ENCODE peak calls at places on chromosomes 1 and 21, in eight cellular contexts. One of them, this sample, is unnamed.

GRCh38 chr1:86994061-86994460 is 79.6 kb downstream of the HS2ST1 start:
- DNase-seq in mammary epithelial cell: no peak
- DNase-seq in A549: no peak
- DNase-seq in left lung: no peak
- DNase-seq in spleen: no peak
- DNase-seq in CD4-positive, alpha-beta T cell: no peak
- DNase-seq in body of pancreas: no peak
- DNase-seq in ovary: no peak
- DNase-seq in this sample: no peak

GRCh38 chr1:238199325-238199724 is 308.6 kb upstream of the ZP4 start:
- DNase-seq in mammary epithelial cell: no peak
- DNase-seq in A549: no peak
- DNase-seq in left lung: no peak
- DNase-seq in spleen: no peak
- DNase-seq in CD4-positive, alpha-beta T cell: no peak
- DNase-seq in body of pancreas: no peak
- DNase-seq in ovary: no peak
- DNase-seq in this sample: no peak

GRCh38 chr1:234256359-234256758 is 116.9 kb upstream of the COA6 start:
- DNase-seq in mammary epithelial cell: peak; percentile 82
- DNase-seq in A549: no peak
- DNase-seq in left lung: no peak
- DNase-seq in spleen: no peak
- DNase-seq in CD4-positive, alpha-beta T cell: no peak
- DNase-seq in body of pancreas: no peak
- DNase-seq in ovary: no peak
- DNase-seq in this sample: no peak

GRCh38 chr21:42796327-42797062 is 82.8 kb downstream of the WDR4 start:
- DNase-seq in mammary epithelial cell: no peak
- DNase-seq in A549: no peak
- DNase-seq in left lung: no peak
- DNase-seq in spleen: peak; percentile 45
- DNase-seq in CD4-positive, alpha-beta T cell: no peak
- DNase-seq in body of pancreas: no peak
- DNase-seq in ovary: no peak
- DNase-seq in this sample: no peak

GRCh38 chr1:113811353-113811887 is 856 bp downstream of the RSBN1 start:
- DNase-seq in mammary epithelial cell: peak; percentile 51
- DNase-seq in A549: peak; percentile 8
- DNase-seq in left lung: peak; percentile 63
- DNase-seq in spleen: peak; percentile 77
- DNase-seq in CD4-positive, alpha-beta T cell: no peak
- DNase-seq in body of pancreas: no peak
- DNase-seq in ovary: no peak
- DNase-seq in this sample: no peak

GRCh38 chr1:54371038-54371935 is 34.9 kb downstream of the SSBP3 start:
- DNase-seq in mammary epithelial cell: no peak
- DNase-seq in A549: no peak
- DNase-seq in left lung: no peak
- DNase-seq in spleen: no peak
- DNase-seq in CD4-positive, alpha-beta T cell: no peak
- DNase-seq in body of pancreas: peak; percentile 66
- DNase-seq in ovary: no peak
- DNase-seq in this sample: no peak

GRCh38 chr1:58290685-58291372 is 255.7 kb downstream of the OMA1 start:
- DNase-seq in mammary epithelial cell: peak; percentile 9
- DNase-seq in A549: no peak
- DNase-seq in left lung: no peak
- DNase-seq in spleen: no peak
- DNase-seq in CD4-positive, alpha-beta T cell: no peak
- DNase-seq in body of pancreas: no peak
- DNase-seq in ovary: no peak
- DNase-seq in this sample: no peak

GRCh38 chr1:18965206-18966173 is 9.0 kb upstream of the IFFO2 start:
- DNase-seq in mammary epithelial cell: peak; percentile 86
- DNase-seq in A549: no peak
- DNase-seq in left lung: no peak
- DNase-seq in spleen: peak; percentile 24
- DNase-seq in CD4-positive, alpha-beta T cell: no peak
- DNase-seq in body of pancreas: no peak
- DNase-seq in ovary: no peak
- DNase-seq in this sample: no peak

GRCh38 chr1:12088607-12089006 is 25.5 kb downstream of the TNFRSF8 start:
- DNase-seq in mammary epithelial cell: no peak
- DNase-seq in A549: no peak
- DNase-seq in left lung: no peak
- DNase-seq in spleen: peak; percentile 89
- DNase-seq in CD4-positive, alpha-beta T cell: no peak
- DNase-seq in body of pancreas: no peak
- DNase-seq in ovary: no peak
- DNase-seq in this sample: no peak

GRCh38 chr1:3730556-3731247 is 21.5 kb upstream of the CCDC27 start:
- DNase-seq in mammary epithelial cell: no peak
- DNase-seq in A549: no peak
- DNase-seq in left lung: no peak
- DNase-seq in spleen: no peak
- DNase-seq in CD4-positive, alpha-beta T cell: no peak
- DNase-seq in body of pancreas: no peak
- DNase-seq in ovary: no peak
- DNase-seq in this sample: no peak

GRCh38 chr1:14873657-14874056 is 275.2 kb downstream of the KAZN start:
- DNase-seq in mammary epithelial cell: no peak
- DNase-seq in A549: no peak
- DNase-seq in left lung: no peak
- DNase-seq in spleen: no peak
- DNase-seq in CD4-positive, alpha-beta T cell: no peak
- DNase-seq in body of pancreas: no peak
- DNase-seq in ovary: no peak
- DNase-seq in this sample: no peak

GRCh38 chr1:14877224-14877623 is 276.3 kb upstream of the TMEM51 start:
- DNase-seq in mammary epithelial cell: no peak
- DNase-seq in A549: no peak
- DNase-seq in left lung: no peak
- DNase-seq in spleen: no peak
- DNase-seq in CD4-positive, alpha-beta T cell: no peak
- DNase-seq in body of pancreas: no peak
- DNase-seq in ovary: no peak
- DNase-seq in this sample: no peak

GRCh38 chr1:14878124-14878523 is 275.4 kb upstream of the TMEM51 start:
- DNase-seq in mammary epithelial cell: no peak
- DNase-seq in A549: no peak
- DNase-seq in left lung: no peak
- DNase-seq in spleen: no peak
- DNase-seq in CD4-positive, alpha-beta T cell: no peak
- DNase-seq in body of pancreas: peak; percentile 12
- DNase-seq in ovary: no peak
- DNase-seq in this sample: no peak

GRCh38 chr1:14876747-14877146 is 276.8 kb upstream of the TMEM51 start:
- DNase-seq in mammary epithelial cell: peak; percentile 60
- DNase-seq in A549: no peak
- DNase-seq in left lung: no peak
- DNase-seq in spleen: no peak
- DNase-seq in CD4-positive, alpha-beta T cell: no peak
- DNase-seq in body of pancreas: no peak
- DNase-seq in ovary: no peak
- DNase-seq in this sample: no peak

DNA sequence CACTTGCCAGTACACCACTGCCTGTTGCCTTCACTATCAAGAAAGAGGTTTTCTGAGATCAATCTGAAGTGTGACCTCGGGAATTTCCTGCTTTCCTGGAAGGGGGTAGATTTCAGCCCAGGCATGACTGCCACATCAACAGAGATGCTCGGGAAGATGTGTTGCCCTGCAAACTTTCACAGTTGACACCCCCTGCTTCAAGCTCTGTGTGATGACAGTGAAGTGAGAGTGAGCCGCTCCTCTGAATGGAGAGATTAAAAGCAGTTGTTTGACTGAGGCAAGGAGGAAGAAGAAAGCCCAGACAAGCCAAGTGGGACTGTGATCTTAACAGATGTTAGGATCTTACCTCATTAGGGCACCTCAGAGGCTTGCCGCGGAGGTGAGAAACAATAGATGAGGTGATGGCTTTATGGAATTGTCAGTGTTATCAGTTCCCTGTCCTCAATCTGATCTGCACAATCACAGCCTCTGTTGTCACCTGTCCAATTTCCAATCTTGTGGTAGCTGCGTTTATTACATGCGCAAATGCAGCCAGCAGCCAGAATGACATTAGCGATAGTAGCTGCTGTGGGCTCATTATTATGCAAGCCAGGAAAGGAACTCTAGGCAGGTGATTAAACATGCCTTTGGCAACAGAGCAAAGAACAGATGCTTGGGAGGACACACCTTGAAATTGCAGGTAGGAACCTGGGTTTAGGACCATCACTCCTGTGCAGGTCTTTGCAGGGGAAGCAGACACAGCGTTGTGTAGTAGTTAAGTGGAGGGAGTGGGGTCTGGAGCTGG is 277.5 kb downstream of the KAZN start:
- DNase-seq in mammary epithelial cell: peak; percentile 45
- DNase-seq in A549: no peak
- DNase-seq in left lung: no peak
- DNase-seq in spleen: no peak
- DNase-seq in CD4-positive, alpha-beta T cell: no peak
- DNase-seq in body of pancreas: peak; percentile 77
- DNase-seq in ovary: no peak
- DNase-seq in this sample: no peak
- H3K27ac ChIP-seq in mammary epithelial cell: no peak overlapping the region
- H3K27ac ChIP-seq in A549: no peak overlapping the region
- H3K27ac ChIP-seq in left lung: no peak overlapping the region
- H3K27ac ChIP-seq in spleen: no peak overlapping the region
- H3K27ac ChIP-seq in CD4-positive, alpha-beta T cell: no peak overlapping the region
- H3K27ac ChIP-seq in body of pancreas: no peak overlapping the region
- H3K27ac ChIP-seq in ovary: no peak overlapping the region
- H3K27ac ChIP-seq in this sample: no peak overlapping the region

GRCh38 chr1:119480175-119480574 is 26.8 kb upstream of the HSD3B1 start:
- DNase-seq in mammary epithelial cell: no peak
- DNase-seq in A549: no peak
- DNase-seq in left lung: no peak
- DNase-seq in spleen: no peak
- DNase-seq in CD4-positive, alpha-beta T cell: no peak
- DNase-seq in body of pancreas: no peak
- DNase-seq in ovary: no peak
- DNase-seq in this sample: no peak

GRCh38 chr1:119485246-119485645 is 21.8 kb upstream of the HSD3B1 start:
- DNase-seq in mammary epithelial cell: no peak
- DNase-seq in A549: no peak
- DNase-seq in left lung: no peak
- DNase-seq in spleen: no peak
- DNase-seq in CD4-positive, alpha-beta T cell: no peak
- DNase-seq in body of pancreas: peak; percentile 12
- DNase-seq in ovary: no peak
- DNase-seq in this sample: no peak

GRCh38 chr1:119481951-119482350 is 25.1 kb upstream of the HSD3B1 start:
- DNase-seq in mammary epithelial cell: no peak
- DNase-seq in A549: no peak
- DNase-seq in left lung: no peak
- DNase-seq in spleen: no peak
- DNase-seq in CD4-positive, alpha-beta T cell: no peak
- DNase-seq in body of pancreas: no peak
- DNase-seq in ovary: no peak
- DNase-seq in this sample: no peak

GRCh38 chr1:119482517-119483425 is 24.2 kb upstream of the HSD3B1 start:
- DNase-seq in mammary epithelial cell: no peak
- DNase-seq in A549: no peak
- DNase-seq in left lung: no peak
- DNase-seq in spleen: no peak
- DNase-seq in CD4-positive, alpha-beta T cell: no peak
- DNase-seq in body of pancreas: no peak
- DNase-seq in ovary: no peak
- DNase-seq in this sample: no peak

DNA sequence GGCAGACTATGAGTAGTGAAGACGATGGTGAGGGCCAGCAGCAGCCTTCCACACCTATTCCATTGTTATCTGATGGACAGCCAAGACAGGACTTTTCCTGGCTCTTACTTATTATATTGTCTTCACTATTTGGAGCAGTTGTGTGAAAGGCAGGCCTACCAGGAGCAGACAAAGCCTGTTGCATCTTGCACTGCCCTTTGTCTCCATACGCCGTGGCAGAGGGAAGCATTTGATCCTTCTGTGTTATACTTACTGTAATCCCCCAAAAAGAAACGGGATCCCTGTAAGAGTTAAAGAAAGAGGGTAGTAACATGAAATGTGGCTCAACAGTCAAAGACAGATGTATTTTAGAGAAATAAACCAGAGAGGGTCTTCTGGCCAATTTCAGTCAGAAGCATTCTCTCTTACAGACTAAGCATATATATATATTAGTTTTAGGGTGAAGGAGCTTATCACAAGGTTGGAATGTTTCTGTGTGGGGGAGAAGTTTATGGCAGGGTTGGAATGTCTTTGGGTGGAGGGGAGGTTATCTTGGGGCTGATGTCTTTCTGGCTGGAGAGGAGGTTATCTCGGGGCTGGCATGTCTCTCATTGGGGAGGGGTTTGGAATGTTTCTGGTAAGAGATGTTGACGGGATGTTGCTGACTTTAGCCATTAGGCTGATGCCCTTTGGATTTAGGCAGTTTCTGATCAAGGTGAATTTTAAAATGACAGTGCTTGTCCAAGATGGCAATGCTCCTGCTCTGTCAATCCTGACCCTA is 23.4 kb upstream of the HSD3B1 start:
- DNase-seq in mammary epithelial cell: no peak
- DNase-seq in A549: no peak
- DNase-seq in left lung: no peak
- DNase-seq in spleen: no peak
- DNase-seq in CD4-positive, alpha-beta T cell: no peak
- DNase-seq in body of pancreas: no peak
- DNase-seq in ovary: no peak
- DNase-seq in this sample: no peak
- H3K9me3 ChIP-seq in mammary epithelial cell: no peaks in the 10 kb centered on the region
- H3K9me3 ChIP-seq in A549: no peaks in the 10 kb centered on the region
- H3K9me3 ChIP-seq in left lung: no peaks in the 10 kb centered on the region
- H3K9me3 ChIP-seq in spleen: no peaks in the 10 kb centered on the region
- H3K9me3 ChIP-seq in CD4-positive, alpha-beta T cell: no peaks in the 10 kb centered on the region
- H3K9me3 ChIP-seq in body of pancreas: no peaks in the 10 kb centered on the region
- H3K9me3 ChIP-seq in ovary: no peaks in the 10 kb centered on the region
- H3K9me3 ChIP-seq in this sample: no peaks in the 10 kb centered on the region

DNA sequence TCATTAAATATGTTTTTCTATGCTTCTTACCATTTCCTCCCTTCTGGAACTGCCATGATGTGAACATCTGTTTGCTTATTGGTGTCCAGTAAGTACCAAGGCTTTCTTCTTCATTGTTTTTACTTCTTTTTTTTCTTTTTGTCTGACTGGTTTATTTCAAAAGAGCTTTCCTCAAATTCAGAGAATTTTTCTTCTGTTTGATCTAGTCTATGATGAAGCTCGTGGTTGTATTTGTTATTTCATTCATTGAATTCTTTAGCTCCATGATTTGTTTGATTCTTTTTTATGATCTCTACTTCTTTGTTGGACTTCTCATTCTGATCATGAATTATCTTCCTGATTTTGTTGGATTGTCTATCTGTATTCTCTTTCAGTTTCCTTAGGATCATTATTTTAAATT is 49.5 kb upstream of the PKN2 start:
- DNase-seq in mammary epithelial cell: no peak
- DNase-seq in A549: no peak
- DNase-seq in left lung: no peak
- DNase-seq in spleen: no peak
- DNase-seq in CD4-positive, alpha-beta T cell: no peak
- DNase-seq in body of pancreas: no peak
- DNase-seq in ovary: no peak
- DNase-seq in this sample: no peak
- TF ChIP-seq CTCF in mammary epithelial cell: no peak
- TF ChIP-seq CTCF in A549: no peak
- TF ChIP-seq CTCF in left lung: no peak
- TF ChIP-seq CTCF in spleen: no peak
- TF ChIP-seq CTCF in CD4-positive, alpha-beta T cell: no peak
- TF ChIP-seq CTCF in body of pancreas: no peak
- TF ChIP-seq CTCF in ovary: no peak
- TF ChIP-seq CTCF in this sample: no peak

GRCh38 chr1:16967095-16967567 is 13.3 kb downstream of the MFAP2 start:
- DNase-seq in mammary epithelial cell: peak; percentile 39
- DNase-seq in A549: no peak
- DNase-seq in left lung: peak; percentile 70
- DNase-seq in spleen: no peak
- DNase-seq in CD4-positive, alpha-beta T cell: no peak
- DNase-seq in body of pancreas: no peak
- DNase-seq in ovary: peak; percentile 94
- DNase-seq in this sample: no peak
- H3K27ac ChIP-seq in mammary epithelial cell: no peak overlapping the region
- H3K27ac ChIP-seq in A549: peak overlapping the region; percentile 64
- H3K27ac ChIP-seq in left lung: peak overlapping the region; percentile 14
- H3K27ac ChIP-seq in spleen: no peak overlapping the region
- H3K27ac ChIP-seq in CD4-positive, alpha-beta T cell: no peak overlapping the region
- H3K27ac ChIP-seq in body of pancreas: no peak overlapping the region
- H3K27ac ChIP-seq in ovary: peak overlapping the region; percentile 20
- H3K27ac ChIP-seq in this sample: no peak overlapping the region

This sample was measured in psoas muscle.